ENCODE peak calls at places on chromosome 17, in four cellular contexts. One of them, this sample, is unnamed.

GRCh38 chr17:43308999-43309398 is 75.2 kb upstream of the RNU2-1 start:
- DNase-seq in tibial artery: no peak
- DNase-seq in psoas muscle: no peak
- DNase-seq in fibroblast of lung: no peak
- DNase-seq in this sample: no peak

GRCh38 chr17:70181866-70182265 is 12.5 kb downstream of the KCNJ2 start:
- DNase-seq in fibroblast of lung: peak; percentile 18
- DNase-seq in psoas muscle: no peak
- DNase-seq in tibial artery: no peak
- DNase-seq in this sample: no peak

GRCh38 chr17:2420131-2420530 is 19.3 kb upstream of the MNT start:
- DNase-seq in fibroblast of lung: no peak
- DNase-seq in tibial artery: no peak
- DNase-seq in psoas muscle: no peak
- DNase-seq in this sample: no peak

GRCh38 chr17:8574687-8575086 is 55.8 kb downstream of the MYH10 start:
- DNase-seq in psoas muscle: peak; percentile 24
- DNase-seq in tibial artery: peak; percentile 48
- DNase-seq in fibroblast of lung: peak; percentile 21
- DNase-seq in this sample: no peak

GRCh38 chr17:64694207-64694606 is 32.1 kb upstream of the SMURF2 start:
- DNase-seq in fibroblast of lung: peak; percentile 79
- DNase-seq in psoas muscle: peak; percentile 61
- DNase-seq in tibial artery: peak; percentile 67
- DNase-seq in this sample: no peak

GRCh38 chr17:44915321-44915726 is at the start of gene GFAP:
- DNase-seq in tibial artery: no peak
- DNase-seq in psoas muscle: no peak
- DNase-seq in fibroblast of lung: no peak
- DNase-seq in this sample: no peak

GRCh38 chr17:8100149-8100548 is 12.6 kb upstream of the ALOX12B start:
- DNase-seq in psoas muscle: no peak
- DNase-seq in fibroblast of lung: no peak
- DNase-seq in tibial artery: no peak
- DNase-seq in this sample: no peak

GRCh38 chr17:63919311-63919723 is 678 bp upstream of the GH1 start:
- DNase-seq in fibroblast of lung: peak; percentile 29
- DNase-seq in tibial artery: peak; percentile 54
- DNase-seq in psoas muscle: peak; percentile 47
- DNase-seq in this sample: no peak

GRCh38 chr17:63974594-63975192 is 2.0 kb upstream of the SCN4A start:
- DNase-seq in fibroblast of lung: peak; percentile 70
- DNase-seq in psoas muscle: peak; percentile 42
- DNase-seq in tibial artery: no peak
- DNase-seq in this sample: no peak

GRCh38 chr17:72545756-72546155 is 424.9 kb downstream of the SOX9 start:
- DNase-seq in psoas muscle: no peak
- DNase-seq in fibroblast of lung: no peak
- DNase-seq in tibial artery: no peak
- DNase-seq in this sample: no peak

GRCh38 chr17:79156463-79157095 is 82.0 kb downstream of the ENGASE start:
- DNase-seq in fibroblast of lung: no peak
- DNase-seq in psoas muscle: no peak
- DNase-seq in tibial artery: no peak
- DNase-seq in this sample: no peak

GRCh38 chr17:38428150-38428642 is at the start of gene ARHGAP23:
- DNase-seq in fibroblast of lung: peak; percentile 67
- DNase-seq in tibial artery: peak; percentile 57
- DNase-seq in psoas muscle: peak; percentile 71
- DNase-seq in this sample: peak; percentile 73

GRCh38 chr17:64426584-64426983 is 22.3 kb upstream of the MILR1 start:
- DNase-seq in tibial artery: no peak
- DNase-seq in psoas muscle: no peak
- DNase-seq in fibroblast of lung: no peak
- DNase-seq in this sample: no peak

GRCh38 chr17:66354472-66354871 is 52.1 kb downstream of the PRKCA start:
- DNase-seq in fibroblast of lung: peak; percentile 36
- DNase-seq in psoas muscle: no peak
- DNase-seq in tibial artery: no peak
- DNase-seq in this sample: no peak

GRCh38 chr17:81977211-81978091 is at the start of gene ASPSCR1:
- DNase-seq in fibroblast of lung: peak; percentile 85
- DNase-seq in tibial artery: peak; percentile 81
- DNase-seq in psoas muscle: peak; percentile 93
- DNase-seq in this sample: peak; percentile 93

GRCh38 chr17:28875856-28876564 is 21.2 kb downstream of the ERAL1 start:
- DNase-seq in psoas muscle: no peak
- DNase-seq in tibial artery: no peak
- DNase-seq in fibroblast of lung: no peak
- DNase-seq in this sample: no peak

GRCh38 chr17:36611345-36612072 is 10.1 kb downstream of the MRM1 start:
- DNase-seq in psoas muscle: no peak
- DNase-seq in tibial artery: no peak
- DNase-seq in fibroblast of lung: peak; percentile 87
- DNase-seq in this sample: no peak

GRCh38 chr17:64025732-64026294 is 5.4 kb upstream of the ICAM2 start:
- DNase-seq in tibial artery: peak; percentile 65
- DNase-seq in psoas muscle: peak; percentile 79
- DNase-seq in fibroblast of lung: peak; percentile 55
- DNase-seq in this sample: no peak

GRCh38 chr17:29612404-29613370 is 10.0 kb downstream of the CORO6 start:
- DNase-seq in tibial artery: no peak
- DNase-seq in fibroblast of lung: no peak
- DNase-seq in psoas muscle: no peak
- DNase-seq in this sample: no peak

DNA sequence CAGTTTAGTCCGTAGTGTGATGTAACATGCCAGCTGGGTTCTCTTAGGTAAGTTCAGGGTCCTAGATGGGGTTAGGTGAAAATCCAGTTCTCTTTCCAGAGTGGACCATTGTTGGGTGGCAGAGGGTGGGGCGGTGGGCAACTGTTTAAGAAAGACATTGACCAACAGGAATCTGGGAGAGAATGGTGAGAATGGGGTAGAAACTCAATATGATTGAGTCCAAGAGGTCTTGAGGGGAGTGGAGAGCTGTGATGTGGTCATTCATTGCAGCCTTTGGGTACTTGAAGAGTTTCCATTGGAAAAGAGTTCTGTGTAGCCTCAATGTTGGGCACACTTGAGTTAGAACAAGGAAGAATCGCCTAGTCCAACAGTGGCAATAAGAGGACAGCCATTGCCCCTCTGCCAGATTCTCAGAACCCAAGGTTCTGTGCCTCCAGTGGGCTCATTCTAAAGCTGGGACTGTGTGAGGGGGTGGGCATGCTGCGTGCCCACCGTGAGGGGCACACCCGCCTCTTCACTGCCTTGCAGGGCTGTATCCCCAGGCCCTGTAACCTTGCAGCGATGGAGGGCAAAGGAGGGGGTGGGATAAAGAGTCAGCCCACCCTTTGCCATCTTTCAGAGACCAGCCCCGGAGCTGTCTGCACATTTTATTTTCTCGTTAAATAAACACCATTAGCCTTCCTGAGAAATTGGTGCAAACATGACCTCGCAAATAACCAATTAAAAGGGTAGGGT is 208.1 kb downstream of the CCDC182 start:
- DNase-seq in psoas muscle: no peak
- DNase-seq in fibroblast of lung: no peak
- DNase-seq in tibial artery: no peak
- DNase-seq in this sample: no peak
- H3K4me3 ChIP-seq in psoas muscle: no peak overlapping the region
- H3K4me3 ChIP-seq in fibroblast of lung: no peak overlapping the region
- H3K4me3 ChIP-seq in tibial artery: no peak overlapping the region
- H3K4me3 ChIP-seq in this sample: no peak overlapping the region

DNA sequence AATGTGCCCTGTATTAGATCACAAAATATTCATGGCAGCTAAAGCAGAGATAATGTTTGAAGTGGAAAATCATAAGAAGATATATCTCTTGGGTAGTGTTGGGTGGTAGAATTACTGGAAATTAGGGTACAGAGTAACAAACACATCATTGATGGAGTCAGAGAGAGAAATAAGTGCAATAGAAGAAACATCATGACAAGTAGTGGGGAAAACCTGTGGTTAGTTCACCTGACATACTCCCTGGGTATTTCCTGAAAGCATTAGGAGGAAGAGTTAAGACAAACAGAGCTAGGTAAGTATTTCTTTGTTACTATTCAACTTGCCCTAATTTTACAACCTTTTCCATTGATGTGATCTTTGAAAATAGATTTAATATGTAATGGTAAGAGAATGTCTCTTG is 691.9 kb upstream of the SOX9 start:
- DNase-seq in psoas muscle: no peak
- DNase-seq in tibial artery: no peak
- DNase-seq in fibroblast of lung: no peak
- DNase-seq in this sample: no peak
- H3K27ac ChIP-seq in psoas muscle: no peak overlapping the region
- H3K27ac ChIP-seq in tibial artery: no peak overlapping the region
- H3K27ac ChIP-seq in fibroblast of lung: no peak overlapping the region
- H3K27ac ChIP-seq in this sample: no peak overlapping the region

DNA sequence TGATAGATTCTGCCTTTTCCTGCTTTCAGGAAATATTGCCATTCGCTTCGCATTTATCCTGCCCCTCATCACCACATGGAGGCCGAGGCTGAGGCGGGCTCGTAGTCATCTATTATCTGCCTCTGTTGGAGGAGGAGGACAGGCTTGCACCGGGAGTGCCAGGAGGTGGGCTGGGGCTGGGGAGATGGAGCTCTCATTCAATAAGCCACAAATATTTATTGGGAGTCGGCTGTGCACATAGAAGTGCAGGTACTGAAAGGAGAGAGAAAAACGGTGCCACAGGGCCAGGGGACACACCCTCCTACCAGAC is 263.3 kb upstream of the SDK2 start:
- DNase-seq in psoas muscle: no peak
- DNase-seq in fibroblast of lung: no peak
- DNase-seq in tibial artery: no peak
- DNase-seq in this sample: no peak
- H3K27me3 ChIP-seq in psoas muscle: peaks cover 22% of the 10 kb centered on the region
- H3K27me3 ChIP-seq in fibroblast of lung: no peaks in the 10 kb centered on the region
- H3K27me3 ChIP-seq in tibial artery: peaks cover 34% of the 10 kb centered on the region
- H3K27me3 ChIP-seq in this sample: no peaks in the 10 kb centered on the region

GRCh38 chr17:67491009-67491677 is 114.1 kb downstream of the PITPNC1 start:
- DNase-seq in psoas muscle: peak; percentile 91
- DNase-seq in fibroblast of lung: peak; percentile 98
- DNase-seq in tibial artery: peak; percentile 89
- DNase-seq in this sample: peak; percentile 79
- H3K4me3 ChIP-seq in psoas muscle: peak overlapping the region; percentile 42
- H3K4me3 ChIP-seq in fibroblast of lung: peak overlapping the region; percentile 33
- H3K4me3 ChIP-seq in tibial artery: peak overlapping the region; percentile 37
- H3K4me3 ChIP-seq in this sample: peak overlapping the region; percentile 31

DNA sequence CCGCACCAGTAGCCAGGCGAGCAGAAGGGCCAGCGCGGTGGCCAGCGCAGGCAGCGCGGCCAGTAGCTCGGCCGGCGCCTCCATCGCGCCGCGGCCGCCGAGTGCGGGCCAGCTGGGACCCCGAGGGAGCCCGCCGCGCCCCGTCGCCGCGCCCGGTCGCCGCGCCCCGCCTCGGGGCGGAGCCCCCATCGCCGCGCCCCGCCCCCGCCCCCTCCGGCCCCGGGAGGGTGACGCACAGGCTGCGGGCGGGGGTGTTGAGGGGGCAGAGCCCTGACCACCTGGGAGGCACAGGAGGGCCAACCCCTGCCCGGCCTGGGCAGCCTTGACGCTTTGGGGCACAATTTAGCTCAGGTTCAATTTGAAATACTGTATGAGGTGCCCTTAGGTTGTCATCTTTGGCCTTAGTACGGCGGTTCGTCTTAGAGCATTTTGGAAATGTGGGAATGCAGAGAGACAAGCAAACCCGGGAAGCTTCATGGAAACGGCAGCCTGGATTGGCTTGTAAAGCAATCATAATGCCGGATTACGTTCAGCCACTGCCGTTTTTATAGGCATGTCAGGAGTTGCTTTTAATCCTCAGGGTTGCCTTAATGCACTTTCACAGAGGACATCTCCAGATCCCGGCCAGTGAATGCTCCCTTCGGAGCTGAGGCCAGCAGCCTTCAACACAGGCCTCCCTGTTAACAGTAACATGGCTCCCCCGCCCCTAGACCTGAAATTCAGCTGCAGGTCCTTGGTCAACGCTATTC is at the start of gene MXRA7:
- DNase-seq in psoas muscle: peak; percentile 84
- DNase-seq in fibroblast of lung: peak; percentile 67
- DNase-seq in tibial artery: peak; percentile 66
- DNase-seq in this sample: peak; percentile 79
- H3K27ac ChIP-seq in psoas muscle: peak within 1 kb of the TSS; percentile 87
- H3K27ac ChIP-seq in fibroblast of lung: peak within 1 kb of the TSS; percentile 99
- H3K27ac ChIP-seq in tibial artery: peak within 1 kb of the TSS; percentile 98
- H3K27ac ChIP-seq in this sample: peak within 1 kb of the TSS; percentile 84

GRCh38 chr17:7046127-7046724 is 2.3 kb upstream of the SLC16A11 start:
- DNase-seq in tibial artery: no peak
- DNase-seq in psoas muscle: no peak
- DNase-seq in fibroblast of lung: no peak
- DNase-seq in this sample: peak; percentile 79
- H3K27me3 ChIP-seq in tibial artery: peaks cover 80% of the 10 kb centered on the region
- H3K27me3 ChIP-seq in psoas muscle: peaks cover 29% of the 10 kb centered on the region
- H3K27me3 ChIP-seq in fibroblast of lung: peaks cover 18% of the 10 kb centered on the region
- H3K27me3 ChIP-seq in this sample: peaks cover 22% of the 10 kb centered on the region

This sample was measured in dorsolateral prefrontal cortex.